ENCODE peak calls at places on chromosomes 16 and 17, in five cellular contexts. P is tibial artery, A is brain microvascular endothelial cell, Z is ovary, V is OCI-LY7. H is an unnamed sample.

GRCh38 chr17:64540118-64540776 is 33.5 kb downstream of the CEP95 start:
- DNase-seq in Z (no peak), A (no peak), V (no peak), P (no peak), H (no peak)

GRCh38 chr16:52558448-52558847 is 11.5 kb upstream of the TOX3 start:
- DNase-seq in A (no peak), V (no peak), Z (no peak), P (no peak), H (no peak)

GRCh38 chr17:71995570-71995969 is 125.2 kb upstream of the SOX9 start:
- DNase-seq in V (no peak), Z (no peak), A (peak; percentile 14), P (no peak), H (no peak)

GRCh38 chr17:36198831-36199465 is 2.4 kb upstream of the CCL3L1 start:
- DNase-seq in V (no peak), Z (no peak), A (no peak), P (no peak), H (no peak)

GRCh38 chr17:73359987-73360410 is 48.2 kb upstream of the CDC42EP4 start:
- DNase-seq in A (no peak), V (no peak), P (no peak), Z (no peak), H (no peak)

GRCh38 chr17:17824780-17825614 is 11.8 kb downstream of the SREBF1 start:
- DNase-seq in P (peak; percentile 92), V (no peak), Z (peak; percentile 88), A (no peak), H (peak; percentile 89)

GRCh38 chr16:27429330-27429871 is 27.4 kb downstream of the IL21R start:
- DNase-seq in V (no peak), Z (no peak), P (no peak), A (no peak), H (peak; percentile 28)

GRCh38 chr16:57999971-58000705 is at the start of gene ZNF319:
- DNase-seq in A (no peak), Z (no peak), V (peak; percentile 59), P (no peak), H (no peak)

GRCh38 chr16:55406651-55407050 is 72.3 kb upstream of the MMP2 start:
- DNase-seq in P (no peak), A (no peak), Z (no peak), V (no peak), H (no peak)

GRCh38 chr17:83145358-83145738 is 65.9 kb downstream of the METRNL start:
- DNase-seq in P (peak; percentile 54), V (no peak), Z (no peak), A (no peak), H (no peak)

GRCh38 chr16:17101646-17102045 is 369.1 kb downstream of the XYLT1 start:
- DNase-seq in P (no peak), A (no peak), Z (no peak), V (peak; percentile 40), H (no peak)

GRCh38 chr16:72428611-72429376 is 256.8 kb upstream of the PMFBP1 start:
- DNase-seq in A (no peak), P (no peak), V (no peak), Z (no peak), H (no peak)

GRCh38 chr17:67477687-67478086 is 100.6 kb downstream of the PITPNC1 start:
- DNase-seq in V (no peak), A (peak; percentile 49), Z (no peak), P (no peak), H (no peak)

GRCh38 chr17:8226536-8227237 is 16.3 kb upstream of the AURKB start:
- DNase-seq in P (peak; percentile 92), Z (peak; percentile 84), A (peak; percentile 91), V (no peak), H (peak; percentile 88)

GRCh38 chr16:50509521-50510341 is 38.5 kb upstream of the NKD1 start:
- DNase-seq in Z (no peak), P (no peak), V (peak; percentile 35), A (peak; percentile 24), H (peak; percentile 44)

GRCh38 chr16:19119564-19119963 is 5.8 kb downstream of the ITPRIPL2 start:
- DNase-seq in P (peak; percentile 4), A (peak; percentile 86), Z (no peak), V (peak; percentile 15), H (no peak)

GRCh38 chr17:39700148-39700987 is 504 bp downstream of the ERBB2 start:
- DNase-seq in V (no peak), Z (peak; percentile 60), A (peak; percentile 9), P (peak; percentile 69), H (no peak)

GRCh38 chr17:8273884-8274444 is 14.5 kb upstream of the RANGRF start:
- DNase-seq in Z (no peak), P (no peak), V (no peak), A (no peak), H (no peak)

GRCh38 chr17:40553694-40554534 is 11.4 kb downstream of the CCR7 start:
- DNase-seq in V (peak; percentile 29), P (peak; percentile 87), A (no peak), Z (peak; percentile 85), H (peak; percentile 56)

GRCh38 chr17:20983359-20983637 is 59.5 kb downstream of the USP22 start:
- DNase-seq in V (no peak), A (no peak), P (no peak), Z (no peak), H (no peak)

GRCh38 chr17:40065041-40065770 is 2.4 kb downstream of the THRA start:
- DNase-seq in V (no peak), P (no peak), Z (peak; percentile 41), A (peak; percentile 33), H (peak; percentile 61)

GRCh38 chr17:80892900-80893603 is 98.6 kb upstream of the CHMP6 start:
- DNase-seq in V (no peak), Z (no peak), P (peak; percentile 77), A (peak; percentile 70), H (peak; percentile 80)

GRCh38 chr16:73750639-73751038 is 546.0 kb upstream of the PSMD7 start:
- DNase-seq in P (no peak), Z (no peak), V (no peak), A (no peak), H (no peak)

GRCh38 chr17:41421116-41421515 is 3.3 kb downstream of the KRT37 start:
- DNase-seq in V (no peak), Z (no peak), A (no peak), P (no peak), H (no peak)

GRCh38 chr17:64056269-64057005 is 36.0 kb upstream of the ICAM2 start:
- DNase-seq in P (no peak), Z (no peak), A (no peak), V (peak; percentile 25), H (no peak)

GRCh38 chr16:30003670-30004423 is 7.0 kb downstream of the DOC2A start:
- DNase-seq in P (no peak), V (no peak), Z (no peak), A (no peak), H (no peak)

GRCh38 chr17:66203274-66204015 is 11.5 kb upstream of the CEP112 start:
- DNase-seq in V (no peak), P (no peak), Z (no peak), A (no peak), H (no peak)

GRCh38 chr17:67891481-67892119 is 66.3 kb downstream of the BPTF start:
- DNase-seq in P (no peak), Z (peak; percentile 23), A (peak; percentile 57), V (no peak), H (peak; percentile 69)

GRCh38 chr17:41464682-41465081 is 2.5 kb downstream of the KRT32 start:
- DNase-seq in A (peak; percentile 78), Z (peak; percentile 46), P (no peak), V (no peak), H (peak; percentile 62)

GRCh38 chr16:62573466-62573865 is 537.2 kb upstream of the CDH8 start:
- DNase-seq in A (no peak), P (no peak), V (no peak), Z (no peak), H (no peak)

GRCh38 chr16:16141141-16141540 is 82.2 kb downstream of the ABCC6 start:
- DNase-seq in P (no peak), V (no peak), Z (no peak), A (no peak), H (no peak)

GRCh38 chr16:70018254-70018653 is 67.1 kb downstream of the CLEC18A start:
- DNase-seq in A (peak; percentile 34), V (peak; percentile 72), P (no peak), Z (no peak), H (no peak)

GRCh38 chr16:82240111-82240510 is 70.1 kb upstream of the MPHOSPH6 start:
- DNase-seq in P (no peak), A (peak; percentile 8), Z (no peak), V (no peak), H (no peak)

GRCh38 chr16:82236415-82236814 is 66.4 kb upstream of the MPHOSPH6 start:
- DNase-seq in Z (no peak), A (no peak), V (no peak), P (no peak), H (no peak)

GRCh38 chr16:82236875-82237274 is 66.9 kb upstream of the MPHOSPH6 start:
- DNase-seq in Z (no peak), A (no peak), V (no peak), P (no peak), H (no peak)

GRCh38 chr16:82241469-82242052 is 71.5 kb upstream of the MPHOSPH6 start:
- DNase-seq in P (no peak), Z (no peak), V (no peak), A (no peak), H (no peak)
- TF ChIP-seq CTCF in P (no peak), Z (no peak), V (no peak), A (no peak), H (no peak)

GRCh38 chr17:45248132-45248936 is 13.6 kb downstream of the SPATA32 start:
- DNase-seq in P (no peak), Z (no peak), V (peak; percentile 90), A (no peak), H (peak; percentile 66)

GRCh38 chr17:45247429-45248131 is 14.3 kb downstream of the SPATA32 start:
- DNase-seq in Z (peak; percentile 75), P (peak; percentile 87), V (peak; percentile 94), A (peak; percentile 41), H (peak; percentile 90)

GRCh38 chr17:45255358-45255757 is 6.5 kb downstream of the SPATA32 start:
- DNase-seq in A (no peak), V (no peak), P (no peak), Z (no peak), H (no peak)

GRCh38 chr17:45253879-45254278 is 8.0 kb downstream of the SPATA32 start:
- DNase-seq in P (no peak), Z (no peak), V (no peak), A (no peak), H (no peak)

GRCh38 chr17:45251931-45252330 is 10.0 kb downstream of the SPATA32 start:
- DNase-seq in A (no peak), Z (no peak), V (no peak), P (no peak), H (no peak)
- H3K4me3 ChIP-seq in A (no peak overlapping the region), Z (no peak overlapping the region), V (no peak overlapping the region), P (no peak overlapping the region), H (no peak overlapping the region)

DNA sequence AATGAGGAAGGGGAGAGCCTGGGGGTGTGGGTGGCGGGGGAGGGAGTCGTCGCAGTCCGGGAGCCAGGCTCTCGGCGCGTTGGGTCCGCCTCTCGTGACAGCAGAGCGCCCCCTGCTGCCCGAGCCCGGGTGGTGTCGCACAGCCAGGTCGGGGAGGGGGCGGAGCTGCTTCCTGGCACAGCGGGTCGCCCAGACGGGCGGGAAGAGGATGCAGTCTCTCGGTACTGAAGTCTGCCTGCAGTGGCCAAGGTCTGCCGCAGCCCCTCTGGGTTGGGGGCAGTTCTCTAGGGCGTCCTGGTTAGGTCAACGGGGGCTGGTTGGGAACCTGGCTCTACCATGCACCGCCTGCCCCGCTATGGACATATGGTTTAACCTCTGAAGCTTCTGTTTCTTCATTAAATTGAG is 38.2 kb upstream of the CCDC182 start:
- DNase-seq in Z (peak; percentile 70), A (peak; percentile 14), P (no peak), V (peak; percentile 80), H (peak; percentile 64)
- TF ChIP-seq CTCF in Z (peak; percentile 70), A (peak; percentile 85), P (peak; percentile 35), V (peak; percentile 93), H (peak; percentile 59)

GRCh38 chr17:75983501-75984181 is 4.6 kb downstream of the TEN1 start:
- DNase-seq in Z (no peak), A (no peak), P (peak; percentile 57), V (no peak), H (peak; percentile 61)
- H3K4me3 ChIP-seq in Z (no peak overlapping the region), A (no peak overlapping the region), P (no peak overlapping the region), V (no peak overlapping the region), H (no peak overlapping the region)

H was measured in adrenal gland.